ENCODE peak calls at places on chromosomes 7 and 10, in seven cellular contexts. J is GM13976, K is GM12878, V is OCI-LY7, H is GM12865, R is cardiac muscle cell, U is cardiac fibroblast. D is an unnamed sample.

GRCh38 chr10:35934637-35934995 is 292.5 kb upstream of the FZD8 start:
- DNase-seq in J (no peak), K (no peak), V (no peak), H (peak), R (no peak), U (no peak), D (no peak)

GRCh38 chr7:156475666-156476065 is 164.9 kb upstream of the RNF32 start:
- DNase-seq in J (no peak), K (no peak), V (no peak), H (no peak), R (no peak), U (peak), D (no peak)

GRCh38 chr7:78185149-78185745 is 386.7 kb downstream of the PHTF2 start:
- DNase-seq in J (no peak), K (no peak), V (no peak), H (no peak), R (no peak), U (no peak), D (no peak)

GRCh38 chr7:141231018-141231792 is 157.3 kb downstream of the TMEM178B start:
- DNase-seq in J (no peak), K (no peak), V (no peak), H (peak), R (peak), U (peak), D (no peak)

GRCh38 chr10:48505394-48506112 is 99.3 kb downstream of the ARHGAP22 start:
- DNase-seq in J (no peak), K (no peak), V (no peak), H (no peak), R (no peak), U (no peak), D (no peak)

GRCh38 chr10:69093933-69094332 is 6.0 kb downstream of the SRGN start:
- DNase-seq in J (no peak), K (no peak), V (no peak), H (no peak), R (peak), U (peak), D (no peak)

GRCh38 chr7:80361948-80362347 is 149.9 kb downstream of the GNAT3 start:
- DNase-seq in J (no peak), K (no peak), V (no peak), H (no peak), R (no peak), U (no peak), D (no peak)

GRCh38 chr7:105940111-105940510 is 23.0 kb upstream of the CDHR3 start:
- DNase-seq in J (no peak), K (no peak), V (no peak), H (no peak), R (no peak), U (no peak), D (no peak)

GRCh38 chr10:26503911-26504310 is 65.8 kb downstream of the APBB1IP start:
- DNase-seq in J (no peak), K (no peak), V (peak), H (peak), R (no peak), U (no peak), D (no peak)

GRCh38 chr7:127862540-127862939 is 168.7 kb downstream of the LRRC4 start:
- DNase-seq in J (no peak), K (no peak), V (no peak), H (no peak), R (no peak), U (no peak), D (no peak)

GRCh38 chr10:3784510-3785250 is at the start of gene KLF6:
- DNase-seq in J (peak), K (no peak), V (peak), H (peak), R (peak), U (peak), D (no peak)

GRCh38 chr10:99767901-99768300 is 14.5 kb upstream of the ABCC2 start:
- DNase-seq in J (no peak), K (no peak), V (no peak), H (no peak), R (no peak), U (no peak), D (no peak)

GRCh38 chr10:57993302-57993701 is 274.4 kb downstream of the IPMK start:
- DNase-seq in J (no peak), K (no peak), V (no peak), H (no peak), R (no peak), U (no peak), D (no peak)

GRCh38 chr10:80487791-80488538 is 33.9 kb downstream of the TSPAN14 start:
- DNase-seq in J (no peak), K (no peak), V (no peak), H (no peak), R (no peak), U (no peak), D (no peak)

GRCh38 chr10:82399850-82400249 is 524.9 kb downstream of the NRG3 start:
- DNase-seq in J (no peak), K (no peak), V (no peak), H (no peak), R (no peak), U (no peak), D (no peak)

GRCh38 chr7:105346593-105347322 is 42.0 kb downstream of the SRPK2 start:
- DNase-seq in J (no peak), K (no peak), V (no peak), H (no peak), R (peak), U (no peak), D (no peak)

GRCh38 chr7:81299711-81300110 is 380.9 kb upstream of the SEMA3C start:
- DNase-seq in J (no peak), K (no peak), V (no peak), H (no peak), R (no peak), U (no peak), D (no peak)

GRCh38 chr10:101759354-101760247 is 16.3 kb downstream of the FGF8 start:
- DNase-seq in J (no peak), K (no peak), V (no peak), H (no peak), R (no peak), U (no peak), D (no peak)

GRCh38 chr10:110077436-110078120 is 69.8 kb downstream of the ADD3 start:
- DNase-seq in J (no peak), K (no peak), V (no peak), H (no peak), R (peak), U (peak), D (no peak)

GRCh38 chr10:87000491-87000890 is 19.6 kb upstream of the FAM25A start:
- DNase-seq in J (no peak), K (no peak), V (no peak), H (no peak), R (peak), U (peak), D (no peak)

GRCh38 chr10:121087129-121087528 is 236.0 kb downstream of the WDR11 start:
- DNase-seq in J (no peak), K (no peak), V (no peak), H (peak), R (no peak), U (no peak), D (no peak)
- TF ChIP-seq CTCF in J (no peak), K (no peak), V (no peak), H (no peak), R (no peak), U (no peak), D (no peak)

GRCh38 chr7:197413-198335 is 5.3 kb downstream of the FAM20C start:
- DNase-seq in J (no peak), K (no peak), V (no peak), H (no peak), R (no peak), U (no peak), D (no peak)

GRCh38 chr7:204326-204725 is 12.0 kb downstream of the FAM20C start:
- DNase-seq in J (no peak), K (no peak), V (no peak), H (no peak), R (no peak), U (no peak), D (no peak)

GRCh38 chr7:200290-200689 is 7.9 kb downstream of the FAM20C start:
- DNase-seq in J (no peak), K (no peak), V (no peak), H (no peak), R (no peak), U (no peak), D (no peak)

GRCh38 chr7:199465-200249 is 7.3 kb downstream of the FAM20C start:
- DNase-seq in J (no peak), K (no peak), V (no peak), H (no peak), R (no peak), U (no peak), D (no peak)

DNA sequence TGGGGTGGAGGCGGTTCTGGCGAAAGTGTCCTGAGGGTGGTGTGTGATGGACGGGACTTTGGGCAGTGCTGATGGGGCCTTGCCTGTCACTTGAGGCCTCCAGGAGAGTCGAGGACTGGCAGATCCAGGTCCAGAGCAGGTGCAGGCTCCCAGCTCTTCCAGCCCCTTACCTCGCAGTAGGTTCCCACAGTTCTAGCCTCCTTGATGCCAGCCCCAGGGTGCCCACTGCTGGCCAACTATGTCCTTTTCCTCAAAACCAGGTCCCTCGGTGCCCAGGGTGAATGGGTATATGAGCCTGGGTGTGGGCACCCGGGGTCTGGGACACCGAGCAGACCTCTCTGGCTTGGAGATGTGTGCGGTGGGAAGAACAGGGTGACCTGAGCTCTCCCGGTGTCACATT is 8.3 kb downstream of the FAM20C start:
- DNase-seq in J (no peak), K (no peak), V (no peak), H (no peak), R (no peak), U (no peak), D (no peak)
- TF ChIP-seq CTCF in J (no peak), K (no peak), V (no peak), H (no peak), R (peak), U (peak), D (no peak)

GRCh38 chr7:116218747-116219146 is 8.4 kb downstream of the TES start:
- DNase-seq in J (no peak), K (no peak), V (no peak), H (no peak), R (no peak), U (no peak), D (no peak)

GRCh38 chr7:116216956-116217570 is 6.7 kb downstream of the TES start:
- DNase-seq in J (no peak), K (no peak), V (no peak), H (no peak), R (peak), U (peak), D (no peak)

GRCh38 chr7:116215550-116215949 is 5.2 kb downstream of the TES start:
- DNase-seq in J (no peak), K (no peak), V (no peak), H (no peak), R (no peak), U (no peak), D (no peak)

GRCh38 chr7:116219288-116219687 is 8.9 kb downstream of the TES start:
- DNase-seq in J (no peak), K (no peak), V (no peak), H (no peak), R (no peak), U (no peak), D (no peak)

GRCh38 chr7:116218051-116218645 is 7.8 kb downstream of the TES start:
- DNase-seq in J (no peak), K (no peak), V (no peak), H (no peak), R (peak), U (peak), D (no peak)
- TF ChIP-seq CTCF in J (no peak), K (no peak), V (no peak), H (no peak), R (no peak), U (no peak), D (no peak)

GRCh38 chr10:73229567-73229966 is 17.5 kb downstream of the DNAJC9 start:
- DNase-seq in J (no peak), K (no peak), V (no peak), H (no peak), R (no peak), U (no peak), D (no peak)

GRCh38 chr10:73233883-73234282 is 13.2 kb downstream of the DNAJC9 start:
- DNase-seq in J (no peak), K (no peak), V (no peak), H (no peak), R (no peak), U (no peak), D (no peak)

GRCh38 chr10:73228247-73228646 is 18.8 kb downstream of the DNAJC9 start:
- DNase-seq in J (no peak), K (no peak), V (no peak), H (no peak), R (peak), U (peak), D (no peak)

GRCh38 chr10:73234695-73235094 is 12.4 kb downstream of the DNAJC9 start:
- DNase-seq in J (no peak), K (no peak), V (no peak), H (no peak), R (no peak), U (no peak), D (no peak)

GRCh38 chr10:73232887-73233286 is 14.2 kb downstream of the DNAJC9 start:
- DNase-seq in J (no peak), K (no peak), V (no peak), H (no peak), R (no peak), U (no peak), D (no peak)
- TF ChIP-seq CTCF in J (no peak), K (no peak), V (peak), H (no peak), R (no peak), U (peak), D (no peak)

GRCh38 chr10:75355706-75356105 is 45.9 kb downstream of the ZNF503 start:
- DNase-seq in J (no peak), K (no peak), V (no peak), H (no peak), R (no peak), U (no peak), D (no peak)

GRCh38 chr10:75358835-75359421 is 42.6 kb downstream of the ZNF503 start:
- DNase-seq in J (no peak), K (no peak), V (no peak), H (no peak), R (peak), U (peak), D (no peak)

GRCh38 chr10:75358121-75358520 is 43.4 kb downstream of the ZNF503 start:
- DNase-seq in J (no peak), K (no peak), V (no peak), H (no peak), R (no peak), U (no peak), D (no peak)

GRCh38 chr10:75357500-75357899 is 44.1 kb downstream of the ZNF503 start:
- DNase-seq in J (no peak), K (no peak), V (no peak), H (no peak), R (no peak), U (no peak), D (no peak)

GRCh38 chr10:75356484-75356883 is 45.1 kb downstream of the ZNF503 start:
- DNase-seq in J (no peak), K (no peak), V (no peak), H (no peak), R (no peak), U (no peak), D (no peak)
- TF ChIP-seq CTCF in J (no peak), K (no peak), V (no peak), H (no peak), R (no peak), U (no peak), D (no peak)

DNA sequence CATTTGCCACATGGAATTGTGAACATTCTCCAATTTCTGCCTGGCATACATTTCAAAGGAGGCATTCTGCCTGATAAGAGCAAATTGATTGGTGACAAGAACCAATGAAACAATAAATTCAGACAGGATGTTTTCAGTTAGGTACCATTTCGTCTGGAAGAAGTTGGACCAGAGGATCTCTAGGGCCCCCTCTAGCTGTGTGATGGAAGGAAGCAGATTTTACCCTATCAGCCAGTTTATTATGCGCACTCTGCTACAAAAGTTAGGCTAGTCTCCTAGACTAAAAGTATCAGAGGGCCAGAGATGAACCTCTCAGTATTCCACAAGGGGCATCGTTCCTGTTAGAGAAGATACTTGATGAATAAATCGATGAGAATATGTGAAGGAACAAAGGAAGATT is 118.0 kb downstream of the BUB3 start:
- DNase-seq in J (no peak), K (no peak), V (peak), H (peak), R (no peak), U (no peak), D (no peak)
- TF ChIP-seq CTCF in J (no peak), K (no peak), V (peak), H (no peak), R (peak), U (peak), D (no peak)

D was measured in GM10248.